ENCODE peak calls at places on chromosomes 6 and 20, in four cellular contexts. W is NB4, T is ovary, Y is K562. J is an unnamed sample.

GRCh38 chr20:48599106-48599747 is 228.6 kb downstream of the PREX1 start:
- DNase-seq in W (peak), T (no peak), Y (no peak), J (no peak)

GRCh38 chr6:3102875-3103274 is 15.6 kb upstream of the BPHL start:
- DNase-seq in W (no peak), T (no peak), Y (no peak), J (no peak)

GRCh38 chr6:44000164-44000842 is 126.9 kb downstream of the MRPL14 start:
- DNase-seq in W (peak), T (no peak), Y (peak), J (peak)

GRCh38 chr6:80348263-80348662 is 241.8 kb downstream of the BCKDHB start:
- DNase-seq in W (no peak), T (no peak), Y (no peak), J (no peak)

GRCh38 chr20:48448601-48449384 is 379.0 kb downstream of the PREX1 start:
- DNase-seq in W (no peak), T (no peak), Y (no peak), J (no peak)

GRCh38 chr20:50381771-50382593 is 128.2 kb upstream of the PTPN1 start:
- DNase-seq in W (peak), T (no peak), Y (no peak), J (no peak)

GRCh38 chr6:65259080-65259479 is 447.9 kb downstream of the EYS start:
- DNase-seq in W (peak), T (no peak), Y (no peak), J (no peak)

GRCh38 chr20:9280654-9281053 is 211.8 kb downstream of the PLCB4 start:
- DNase-seq in W (no peak), T (no peak), Y (no peak), J (no peak)

GRCh38 chr6:17884501-17885039 is 102.9 kb downstream of the KIF13A start:
- DNase-seq in W (peak), T (no peak), Y (no peak), J (peak)

GRCh38 chr20:6590891-6591679 is 176.4 kb upstream of the BMP2 start:
- DNase-seq in W (no peak), T (no peak), Y (no peak), J (no peak)

GRCh38 chr6:3770023-3770422 is 18.5 kb upstream of the PXDC1 start:
- DNase-seq in W (no peak), T (no peak), Y (no peak), J (no peak)

GRCh38 chr6:14455942-14456648 is 338.5 kb downstream of the CD83 start:
- DNase-seq in W (no peak), T (no peak), Y (no peak), J (no peak)

GRCh38 chr20:56781108-56781739 is 152.1 kb downstream of the TFAP2C start:
- DNase-seq in W (no peak), T (no peak), Y (no peak), J (no peak)

GRCh38 chr20:3660262-3661059 is 2.7 kb downstream of the GFRA4 start:
- DNase-seq in W (no peak), T (peak), Y (no peak), J (no peak)

GRCh38 chr20:24470031-24470781 is 777 bp downstream of the SYNDIG1 start:
- DNase-seq in W (no peak), T (no peak), Y (no peak), J (no peak)

DNA sequence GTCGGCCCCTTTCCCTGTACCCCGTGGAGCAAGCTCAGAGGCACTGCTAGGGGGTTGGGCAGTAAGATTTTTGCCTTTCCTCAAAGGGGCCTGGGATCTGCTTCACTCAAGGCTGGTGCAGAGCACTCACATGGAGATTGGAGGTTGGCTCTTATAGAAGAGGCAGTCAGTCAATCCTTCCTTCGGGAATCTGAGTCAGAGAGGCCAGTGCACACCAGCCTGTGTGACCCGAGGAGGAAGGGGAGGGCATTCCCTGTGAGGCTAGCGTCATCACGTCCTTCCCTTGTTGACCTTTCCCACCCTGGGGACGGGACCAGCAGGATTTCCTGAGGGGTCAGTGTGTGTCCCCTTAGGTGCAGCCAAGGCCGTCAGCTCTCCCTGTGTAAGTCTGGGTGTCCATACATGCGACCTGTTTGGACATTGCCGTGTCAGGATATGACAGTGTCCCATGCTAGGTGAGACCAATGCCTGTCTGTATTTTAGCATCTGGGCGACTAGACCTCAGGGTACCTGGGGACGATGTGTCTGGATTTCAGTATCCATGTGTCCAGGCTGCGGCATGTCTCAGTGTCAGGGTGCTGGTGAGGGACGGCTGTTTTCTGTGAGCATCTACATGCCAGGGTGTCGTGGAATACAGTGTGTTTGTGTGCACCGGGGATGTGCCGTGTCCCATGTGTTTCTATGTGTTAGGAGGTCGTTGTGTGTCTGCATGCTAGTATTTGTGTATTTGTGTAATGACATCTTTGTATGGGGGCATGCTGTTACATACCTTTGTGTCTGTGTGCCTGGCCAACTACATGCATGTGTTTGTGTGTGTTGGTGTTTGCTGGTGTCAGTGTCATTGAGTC is 2.8 kb upstream of the ZNF512B start:
- DNase-seq in W (no peak), T (peak), Y (no peak), J (no peak)
- TF ChIP-seq POLR2A in W (no peak), T (no peak), Y (peak), J (no peak)

DNA sequence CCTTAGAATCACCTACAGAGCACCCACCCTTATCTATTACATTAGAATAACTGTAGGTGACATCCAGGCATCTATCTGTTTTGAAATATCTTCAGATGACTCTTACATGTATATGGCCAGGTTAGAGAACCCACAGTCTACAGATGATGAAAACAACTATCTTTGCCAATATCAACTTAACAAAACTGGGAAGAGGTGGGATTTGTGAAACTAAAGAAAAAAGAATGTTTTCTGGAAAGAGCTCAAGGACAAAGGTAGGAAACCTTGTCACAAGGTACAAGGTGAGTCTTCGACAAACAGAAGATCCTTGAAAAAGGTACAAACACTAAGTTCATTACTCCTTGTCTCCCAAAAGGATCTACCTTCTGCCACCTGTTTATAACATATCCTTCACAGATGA is 47.0 kb upstream of the DST start:
- DNase-seq in W (no peak), T (no peak), Y (no peak), J (no peak)
- TF ChIP-seq POLR2A in W (no peak), T (no peak), Y (no peak), J (no peak)

GRCh38 chr20:45304464-45304999 is 2.1 kb upstream of the RBPJL start:
- DNase-seq in W (no peak), T (no peak), Y (no peak), J (no peak)

GRCh38 chr20:45308078-45308778 is at the start of gene MATN4:
- DNase-seq in W (no peak), T (no peak), Y (no peak), J (no peak)

GRCh38 chr20:45307076-45307645 is 521 bp downstream of the RBPJL start:
- DNase-seq in W (no peak), T (no peak), Y (no peak), J (no peak)

GRCh38 chr20:45305262-45305661 is 1.4 kb upstream of the RBPJL start:
- DNase-seq in W (no peak), T (no peak), Y (no peak), J (no peak)

DNA sequence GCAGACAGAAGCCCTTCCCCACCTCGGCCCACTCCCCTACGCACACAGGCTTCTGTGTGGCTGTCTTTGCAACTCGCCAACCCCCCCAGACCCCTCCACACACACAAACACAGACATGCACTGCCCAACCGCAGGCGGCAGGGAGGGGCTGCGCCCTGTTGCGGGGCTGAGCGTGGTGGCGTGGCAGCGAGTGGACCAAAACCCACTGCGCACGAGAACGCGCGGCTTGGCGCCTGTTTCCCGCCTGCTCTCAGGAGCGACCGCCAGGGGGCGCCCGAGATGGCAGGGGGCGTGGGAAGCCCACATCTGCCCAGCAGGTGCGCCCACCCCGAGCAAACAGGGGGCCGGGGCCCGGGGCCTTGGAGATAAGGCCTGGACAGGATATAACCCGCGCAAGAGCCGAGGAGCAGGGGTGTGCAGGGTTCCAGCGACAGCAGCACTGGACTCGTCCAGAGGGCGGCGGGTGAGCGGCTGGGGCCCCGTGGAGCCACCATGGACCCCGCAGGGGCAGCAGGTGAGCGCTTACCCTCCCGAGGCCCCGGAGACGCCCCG is at the start of gene RBPJL:
- DNase-seq in W (peak), T (no peak), Y (peak), J (peak)
- TF ChIP-seq POLR2A in W (no peak), T (no peak), Y (no peak), J (no peak)

GRCh38 chr6:4781967-4782537 is 5.8 kb downstream of the CDYL start:
- DNase-seq in W (no peak), T (no peak), Y (no peak), J (no peak)
- TF ChIP-seq POLR2A in W (no peak), T (no peak), Y (no peak), J (no peak)

GRCh38 chr20:40176442-40176841 is 512.6 kb downstream of the MAFB start:
- DNase-seq in W (no peak), T (no peak), Y (no peak), J (no peak)
- TF ChIP-seq POLR2A in W (no peak), T (no peak), Y (no peak), J (no peak)

DNA sequence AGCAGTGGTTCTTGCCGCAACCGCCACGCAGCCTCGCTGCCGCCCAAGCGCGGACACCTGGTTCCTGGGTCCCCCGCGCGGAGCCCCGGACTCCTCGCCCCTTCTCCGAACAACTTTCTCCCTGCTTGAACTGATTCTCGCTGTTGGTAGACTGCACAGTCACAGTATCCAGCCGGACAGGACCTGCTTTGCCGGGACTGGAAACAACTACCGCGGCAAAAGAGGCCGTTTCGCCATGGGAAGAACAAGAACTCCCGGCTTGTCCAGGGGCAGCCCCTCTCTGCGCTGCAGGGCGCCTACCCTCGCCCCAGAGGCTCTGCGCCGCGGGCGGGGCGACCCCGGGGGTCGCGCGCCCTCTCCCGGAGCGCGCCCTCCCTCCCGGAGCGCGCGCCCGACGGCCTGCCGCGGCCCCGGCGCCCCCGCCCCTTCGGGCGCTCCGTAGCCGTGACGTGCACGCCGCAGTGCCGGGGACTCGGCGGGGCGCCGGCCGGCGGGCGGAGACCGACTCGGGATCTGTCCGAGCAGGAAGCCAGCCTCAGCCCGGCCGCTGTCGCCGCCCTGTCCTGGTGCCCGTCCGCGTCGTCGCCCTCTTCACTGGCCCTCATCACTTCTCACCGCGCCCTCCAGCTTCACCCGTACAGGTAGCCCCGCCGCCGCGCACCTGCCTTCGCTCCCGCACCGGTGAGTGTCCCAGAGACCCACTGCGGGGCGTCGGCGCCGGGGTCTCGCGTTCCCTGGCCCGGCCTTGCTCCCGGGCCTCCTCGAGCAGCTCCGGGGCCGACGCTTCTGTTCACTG is at the start of gene MYO6:
- DNase-seq in W (peak), T (peak), Y (peak), J (peak)
- TF ChIP-seq POLR2A in W (no peak), T (peak), Y (peak), J (no peak)

DNA sequence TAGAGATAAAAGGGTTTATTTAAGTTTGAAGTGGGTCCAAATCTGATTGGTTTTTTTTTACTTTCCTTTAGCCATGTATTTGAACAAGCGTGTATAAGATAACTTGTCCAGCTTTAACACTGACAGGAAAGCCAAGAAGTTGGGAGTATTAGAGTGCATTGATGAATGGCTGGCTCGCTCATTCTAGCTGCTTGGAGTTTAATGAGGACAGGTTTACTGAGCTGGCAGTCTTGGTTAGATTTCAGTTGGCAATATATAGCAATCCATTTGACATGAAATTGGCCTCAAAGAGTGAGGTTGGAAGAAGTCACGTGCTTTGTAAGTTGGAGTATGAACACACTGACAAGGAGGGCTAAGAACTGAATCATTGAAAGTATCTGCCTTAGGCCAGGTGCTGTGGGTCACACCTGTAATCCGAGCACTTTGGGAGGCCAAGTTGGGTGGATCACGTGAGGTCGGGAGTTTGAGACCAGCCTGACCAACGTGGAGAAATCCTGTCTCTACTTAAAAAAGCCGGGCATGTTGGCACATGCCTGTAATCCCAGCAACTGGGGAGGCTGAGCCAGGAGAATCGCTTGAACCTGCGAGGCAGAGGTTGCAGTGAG is 13.7 kb downstream of the SRSF3 start:
- DNase-seq in W (no peak), T (no peak), Y (no peak), J (no peak)
- TF ChIP-seq POLR2A in W (no peak), T (no peak), Y (peak), J (no peak)

GRCh38 chr20:22512911-22513489 is 71.4 kb downstream of the FOXA2 start:
- DNase-seq in W (no peak), T (no peak), Y (no peak), J (no peak)

GRCh38 chr20:22515264-22515663 is 69.1 kb downstream of the FOXA2 start:
- DNase-seq in W (no peak), T (no peak), Y (no peak), J (no peak)

GRCh38 chr20:22509090-22509938 is 75.1 kb downstream of the FOXA2 start:
- DNase-seq in W (no peak), T (no peak), Y (no peak), J (no peak)

GRCh38 chr20:22513574-22513973 is 70.8 kb downstream of the FOXA2 start:
- DNase-seq in W (no peak), T (no peak), Y (no peak), J (no peak)

DNA sequence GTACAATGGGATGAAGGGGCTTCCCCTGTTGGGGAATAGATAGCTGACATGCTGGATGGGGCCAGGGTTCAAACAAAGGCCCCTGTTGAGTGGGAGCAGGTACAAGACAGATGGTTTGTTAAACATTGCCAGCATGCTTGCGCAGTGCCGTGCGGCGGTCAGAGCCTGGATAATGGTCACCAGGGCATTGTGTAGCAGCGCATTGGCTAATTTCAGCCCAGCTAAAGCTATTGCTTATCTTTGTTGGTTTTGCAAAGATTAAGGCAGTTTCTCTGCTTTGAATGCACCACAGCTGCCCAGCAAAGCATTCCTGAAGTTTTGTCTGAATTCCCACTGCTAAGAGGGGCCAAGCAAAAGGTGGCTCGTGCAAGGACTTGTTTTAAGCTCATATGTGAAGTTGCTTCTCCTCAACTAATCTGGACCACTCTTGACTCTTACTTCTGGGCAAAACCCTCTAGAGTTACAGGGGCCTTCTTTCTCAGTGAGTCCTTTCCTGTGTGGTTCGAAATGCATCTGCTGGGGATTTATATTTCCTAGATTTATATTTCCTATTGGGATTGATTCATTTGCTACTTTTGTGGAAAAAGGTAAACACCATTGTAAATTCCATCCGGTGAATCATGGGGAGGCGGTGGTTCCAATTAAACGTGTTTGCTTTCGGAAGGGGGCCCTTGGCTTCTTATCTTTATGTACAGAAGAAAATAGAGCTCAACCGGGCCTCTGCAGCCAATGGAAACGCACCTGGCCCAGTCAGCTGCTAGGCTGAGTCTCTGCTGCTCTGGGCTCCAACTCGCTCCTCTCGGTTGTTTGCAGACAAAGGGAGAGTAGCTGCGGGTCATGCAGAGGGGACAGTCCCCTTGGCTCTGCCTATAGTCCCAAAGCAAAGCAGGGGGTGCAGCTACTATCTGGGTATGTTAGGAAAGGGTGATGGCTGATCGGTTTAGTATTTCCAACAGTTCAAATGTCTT is 72.1 kb downstream of the FOXA2 start:
- DNase-seq in W (no peak), T (no peak), Y (peak), J (no peak)
- TF ChIP-seq POLR2A in W (no peak), T (no peak), Y (no peak), J (no peak)

DNA sequence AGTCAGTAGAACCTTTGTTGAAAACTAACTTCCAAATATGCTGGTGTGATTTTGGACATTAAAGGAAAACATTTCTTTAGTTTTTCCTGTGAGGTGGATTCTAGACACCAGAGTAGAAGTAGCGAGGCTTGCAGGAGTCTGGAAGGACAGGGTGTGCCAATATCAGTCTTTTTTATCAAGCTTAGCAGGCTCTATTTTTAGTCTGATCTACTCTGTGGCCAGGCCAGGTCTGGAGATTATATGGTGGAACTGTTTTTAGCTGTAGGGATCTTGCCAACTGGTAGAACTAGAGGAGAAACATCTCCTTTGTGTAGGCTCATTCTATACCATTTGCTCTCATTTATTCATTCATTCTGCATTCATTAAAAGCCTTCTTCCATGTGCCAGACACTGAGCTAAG is 42.7 kb downstream of the LRP11 start:
- DNase-seq in W (no peak), T (no peak), Y (no peak), J (peak)
- TF ChIP-seq POLR2A in W (no peak), T (no peak), Y (no peak), J (no peak)

J was measured in erythroblast.